ENCODE peak calls at places on chromosomes 6 and 20, in eight cellular contexts. W is NCI-H2081; O is AG08396; X is GM23338; L is neural crest cell; K is NCI-H345; C is stimulated activated CD8-positive, alpha-beta memory T cell treated with anti-CD3 and anti-CD28 coated beads, Interleukin-12 subunit alpha, Interleukin-12 subunit beta, amount 100 ng/mL, for 4 hours; V is left cardiac atrium. F is an unnamed sample.

GRCh38 chr6:133608620-133609019 is 280.3 kb upstream of the TCF21 start:
- DNase-seq in C (no peak), L (no peak), O (no peak), K (no peak), X (no peak), V (no peak), W (no peak), F (no peak)

GRCh38 chr6:35742842-35743241 is 6.0 kb downstream of the ARMC12 start:
- DNase-seq in X (peak; percentile 67), O (no peak), V (no peak), W (no peak), L (no peak), K (no peak), C (no peak), F (no peak)

GRCh38 chr6:166446146-166446545 is 63.4 kb upstream of the MPC1 start:
- DNase-seq in W (no peak), K (no peak), C (no peak), V (no peak), X (no peak), O (no peak), L (no peak), F (no peak)

GRCh38 chr6:150363733-150364132 is 5.1 kb upstream of the IYD start:
- DNase-seq in X (no peak), C (no peak), O (no peak), V (no peak), W (no peak), K (no peak), L (no peak), F (no peak)

GRCh38 chr20:50967621-50968020 is 9.0 kb downstream of the MOCS3 start:
- DNase-seq in X (no peak), L (no peak), C (no peak), W (no peak), V (no peak), K (no peak), O (no peak), F (no peak)

GRCh38 chr6:46734867-46735719 is at the start of gene PLA2G7:
- DNase-seq in O (peak; percentile 17), V (no peak), K (peak; percentile 34), L (peak; percentile 38), X (peak; percentile 78), W (peak; percentile 7), C (no peak), F (peak; percentile 7)

GRCh38 chr20:32285621-32286334 is 8.3 kb downstream of the KIF3B start:
- DNase-seq in X (no peak), L (no peak), W (no peak), O (no peak), C (no peak), K (no peak), V (no peak), F (peak; percentile 27)

GRCh38 chr6:163324326-163324927 is 90.1 kb upstream of the QKI start:
- DNase-seq in W (no peak), K (no peak), V (no peak), C (no peak), X (no peak), O (no peak), L (no peak), F (peak; percentile 64)

GRCh38 chr20:34283844-34284243 is 19.3 kb downstream of the AHCY start:
- DNase-seq in W (no peak), C (no peak), O (no peak), K (no peak), V (no peak), X (no peak), L (no peak), F (no peak)

GRCh38 chr6:169915769-169916550 is 164.5 kb downstream of the ERMARD start:
- DNase-seq in K (no peak), O (no peak), V (peak; percentile 70), W (no peak), L (no peak), C (no peak), X (no peak), F (no peak)

GRCh38 chr6:2674857-2675256 is 75.9 kb downstream of the MYLK4 start:
- DNase-seq in V (no peak), C (no peak), O (no peak), K (no peak), X (no peak), L (no peak), W (no peak), F (no peak)

GRCh38 chr6:121608270-121608669 is 172.8 kb downstream of the GJA1 start:
- DNase-seq in L (no peak), C (no peak), V (no peak), W (no peak), O (peak; percentile 9), K (no peak), X (no peak), F (no peak)

GRCh38 chr20:37071481-37071911 is 24.3 kb downstream of the RBL1 start:
- DNase-seq in C (peak; percentile 6), K (no peak), X (no peak), W (no peak), V (no peak), O (no peak), L (no peak), F (peak; percentile 91)

GRCh38 chr6:110643175-110643574 is 166.8 kb upstream of the SLC22A16 start:
- DNase-seq in O (no peak), V (no peak), W (no peak), X (no peak), C (no peak), L (no peak), K (no peak), F (no peak)

GRCh38 chr6:128724738-128725137 is 158.2 kb upstream of the LAMA2 start:
- DNase-seq in W (no peak), V (no peak), C (no peak), X (no peak), K (no peak), L (no peak), O (no peak), F (no peak)

GRCh38 chr6:93419304-93420162 is at the start of gene EPHA7:
- DNase-seq in W (peak; percentile 99), X (peak; percentile 98), C (no peak), O (peak; percentile 95), K (peak; percentile 99), L (peak; percentile 94), V (peak; percentile 91), F (peak; percentile 40)

GRCh38 chr6:106510090-106510970 is 119.0 kb downstream of the RTN4IP1 start:
- DNase-seq in V (peak; percentile 61), K (peak; percentile 42), O (peak; percentile 39), X (peak; percentile 71), W (peak; percentile 25), L (peak; percentile 18), C (peak; percentile 54), F (peak; percentile 51)

GRCh38 chr6:12060780-12061619 is 48.9 kb downstream of the HIVEP1 start:
- DNase-seq in L (peak; percentile 23), O (no peak), V (peak; percentile 70), X (peak; percentile 92), C (peak; percentile 40), K (no peak), W (peak; percentile 8), F (no peak)

GRCh38 chr20:59598625-59599310 is 5.6 kb upstream of the PHACTR3 start:
- DNase-seq in C (no peak), V (no peak), X (peak; percentile 66), O (peak; percentile 57), W (no peak), L (peak; percentile 40), K (peak; percentile 7), F (peak; percentile 21)

GRCh38 chr20:44010162-44010704 is 95.6 kb downstream of the TOX2 start:
- DNase-seq in O (no peak), K (peak; percentile 11), L (no peak), C (no peak), V (no peak), X (no peak), W (no peak), F (no peak)

GRCh38 chr6:30000156-30000791 is 57.9 kb downstream of the HLA-A start:
- DNase-seq in V (no peak), L (no peak), C (no peak), O (no peak), W (no peak), K (no peak), X (no peak), F (no peak)

GRCh38 chr20:11982958-11983470 is 65.3 kb downstream of the BTBD3 start:
- DNase-seq in C (no peak), L (no peak), O (no peak), V (no peak), K (no peak), X (no peak), W (no peak), F (no peak)

GRCh38 chr6:107046316-107046715 is 18.3 kb downstream of the MTRES1 start:
- DNase-seq in X (no peak), C (no peak), K (no peak), O (no peak), W (peak; percentile 81), V (no peak), L (no peak), F (no peak)

GRCh38 chr6:114430534-114431124 is 87.8 kb upstream of the HS3ST5 start:
- DNase-seq in X (peak; percentile 51), O (no peak), K (no peak), L (peak; percentile 4), C (no peak), V (no peak), W (no peak), F (no peak)

GRCh38 chr6:17867880-17868279 is 119.6 kb downstream of the KIF13A start:
- DNase-seq in O (peak; percentile 41), L (no peak), V (no peak), W (no peak), C (no peak), K (no peak), X (no peak), F (peak; percentile 87)

GRCh38 chr6:109183109-109183508 is 87.8 kb downstream of the CEP57L1 start:
- DNase-seq in O (no peak), C (no peak), V (no peak), W (no peak), K (no peak), L (no peak), X (peak; percentile 32), F (no peak)

GRCh38 chr20:63091901-63092659 is 85.3 kb upstream of the BHLHE23 start:
- DNase-seq in O (no peak), C (no peak), X (no peak), V (peak; percentile 14), W (no peak), L (no peak), K (no peak), F (no peak)

GRCh38 chr6:153117986-153118886 is 12.8 kb downstream of the RGS17 start:
- DNase-seq in V (no peak), L (no peak), W (no peak), C (no peak), K (no peak), O (peak; percentile 57), X (no peak), F (peak; percentile 68)

GRCh38 chr20:57680934-57681914 is 28.6 kb downstream of the PMEPA1 start:
- DNase-seq in X (no peak), L (no peak), O (no peak), K (no peak), C (no peak), V (no peak), W (no peak), F (no peak)

GRCh38 chr20:5545381-5545941 is 204.7 kb upstream of the SHLD1 start:
- DNase-seq in X (no peak), V (no peak), O (no peak), C (no peak), K (no peak), W (no peak), L (no peak), F (no peak)

GRCh38 chr20:53804920-53805894 is 211.6 kb upstream of the ZNF217 start:
- DNase-seq in K (no peak), V (no peak), W (no peak), X (no peak), O (no peak), L (no peak), C (no peak), F (peak; percentile 36)

GRCh38 chr6:113073611-113074191 is 726.6 kb downstream of the RFPL4B start:
- DNase-seq in K (peak; percentile 24), O (peak; percentile 7), W (peak; percentile 37), L (no peak), V (no peak), C (no peak), X (no peak), F (peak; percentile 85)

GRCh38 chr6:44508646-44509045 is 121.1 kb downstream of the CDC5L start:
- DNase-seq in V (no peak), C (no peak), O (peak; percentile 47), W (no peak), X (no peak), K (no peak), L (no peak), F (peak; percentile 63)

GRCh38 chr6:150704447-150705192 is 104.9 kb downstream of the PLEKHG1 start:
- DNase-seq in K (no peak), V (no peak), X (no peak), C (no peak), O (no peak), W (no peak), L (no peak), F (no peak)